ENCODE peak calls at places on chromosome 16, in ten cellular contexts. One of them, this sample, is unnamed.
A peak's percentile ranks its signal among the peaks of the same experiment; 100 is the strongest.

GRCh38 chr16:56974549-56975300 is 13.0 kb downstream of the CETP start:
- DNase-seq in Peyer's patch: no peak
- DNase-seq in K562: no peak
- DNase-seq in right lobe of liver: no peak
- DNase-seq in esophagus squamous epithelium: no peak
- DNase-seq in body of pancreas: no peak
- DNase-seq in spleen: peak; percentile 60
- DNase-seq in IMR-90: no peak
- DNase-seq in stomach: no peak
- DNase-seq in ovary: no peak
- DNase-seq in this sample: no peak

GRCh38 chr16:88058136-88058535 is 106.9 kb downstream of the BANP start:
- DNase-seq in ovary: no peak
- DNase-seq in IMR-90: no peak
- DNase-seq in stomach: no peak
- DNase-seq in esophagus squamous epithelium: no peak
- DNase-seq in spleen: peak; percentile 18
- DNase-seq in K562: no peak
- DNase-seq in body of pancreas: no peak
- DNase-seq in Peyer's patch: no peak
- DNase-seq in right lobe of liver: no peak
- DNase-seq in this sample: no peak

GRCh38 chr16:27315333-27316037 is 1.7 kb downstream of the IL4R start:
- DNase-seq in body of pancreas: peak; percentile 75
- DNase-seq in stomach: peak; percentile 56
- DNase-seq in K562: no peak
- DNase-seq in IMR-90: peak; percentile 65
- DNase-seq in ovary: no peak
- DNase-seq in spleen: peak; percentile 89
- DNase-seq in esophagus squamous epithelium: no peak
- DNase-seq in Peyer's patch: peak; percentile 59
- DNase-seq in right lobe of liver: peak; percentile 85
- DNase-seq in this sample: no peak

GRCh38 chr16:75111514-75112280 is 4.9 kb downstream of the LDHD start:
- DNase-seq in IMR-90: no peak
- DNase-seq in body of pancreas: no peak
- DNase-seq in spleen: peak; percentile 66
- DNase-seq in esophagus squamous epithelium: no peak
- DNase-seq in Peyer's patch: no peak
- DNase-seq in K562: no peak
- DNase-seq in right lobe of liver: peak; percentile 50
- DNase-seq in ovary: peak; percentile 51
- DNase-seq in stomach: no peak
- DNase-seq in this sample: no peak

GRCh38 chr16:50956637-50957036 is 194.4 kb downstream of the SALL1 start:
- DNase-seq in stomach: no peak
- DNase-seq in body of pancreas: no peak
- DNase-seq in esophagus squamous epithelium: no peak
- DNase-seq in ovary: no peak
- DNase-seq in IMR-90: no peak
- DNase-seq in right lobe of liver: no peak
- DNase-seq in spleen: no peak
- DNase-seq in Peyer's patch: no peak
- DNase-seq in K562: no peak
- DNase-seq in this sample: no peak

GRCh38 chr16:77805403-77805802 is 17.0 kb downstream of the VAT1L start:
- DNase-seq in stomach: no peak
- DNase-seq in right lobe of liver: peak; percentile 55
- DNase-seq in body of pancreas: peak; percentile 28
- DNase-seq in K562: no peak
- DNase-seq in esophagus squamous epithelium: no peak
- DNase-seq in Peyer's patch: no peak
- DNase-seq in ovary: no peak
- DNase-seq in spleen: no peak
- DNase-seq in IMR-90: no peak
- DNase-seq in this sample: no peak

GRCh38 chr16:65782537-65783290 is 583.8 kb upstream of the CDH5 start:
- DNase-seq in IMR-90: peak; percentile 55
- DNase-seq in Peyer's patch: no peak
- DNase-seq in stomach: no peak
- DNase-seq in spleen: no peak
- DNase-seq in K562: no peak
- DNase-seq in right lobe of liver: no peak
- DNase-seq in body of pancreas: peak; percentile 16
- DNase-seq in esophagus squamous epithelium: no peak
- DNase-seq in ovary: no peak
- DNase-seq in this sample: no peak

GRCh38 chr16:58614212-58614611 is 15.4 kb downstream of the CNOT1 start:
- DNase-seq in spleen: no peak
- DNase-seq in stomach: no peak
- DNase-seq in right lobe of liver: no peak
- DNase-seq in body of pancreas: no peak
- DNase-seq in Peyer's patch: no peak
- DNase-seq in esophagus squamous epithelium: no peak
- DNase-seq in IMR-90: peak; percentile 69
- DNase-seq in ovary: no peak
- DNase-seq in K562: no peak
- DNase-seq in this sample: no peak

GRCh38 chr16:29962344-29962994 is 590 bp downstream of the TMEM219 start:
- DNase-seq in stomach: peak; percentile 45
- DNase-seq in body of pancreas: peak; percentile 35
- DNase-seq in K562: peak; percentile 7
- DNase-seq in Peyer's patch: no peak
- DNase-seq in ovary: peak; percentile 27
- DNase-seq in IMR-90: peak; percentile 27
- DNase-seq in spleen: no peak
- DNase-seq in right lobe of liver: no peak
- DNase-seq in esophagus squamous epithelium: no peak
- DNase-seq in this sample: no peak

GRCh38 chr16:29959293-29959692 is 2.6 kb upstream of the TMEM219 start:
- DNase-seq in body of pancreas: no peak
- DNase-seq in esophagus squamous epithelium: no peak
- DNase-seq in ovary: no peak
- DNase-seq in right lobe of liver: no peak
- DNase-seq in Peyer's patch: no peak
- DNase-seq in spleen: no peak
- DNase-seq in K562: no peak
- DNase-seq in stomach: no peak
- DNase-seq in IMR-90: no peak
- DNase-seq in this sample: no peak

GRCh38 chr16:29963021-29963743 is 1.3 kb downstream of the TMEM219 start:
- DNase-seq in ovary: peak; percentile 36
- DNase-seq in Peyer's patch: no peak
- DNase-seq in stomach: no peak
- DNase-seq in body of pancreas: no peak
- DNase-seq in K562: no peak
- DNase-seq in spleen: no peak
- DNase-seq in esophagus squamous epithelium: no peak
- DNase-seq in right lobe of liver: no peak
- DNase-seq in IMR-90: no peak
- DNase-seq in this sample: no peak

GRCh38 chr16:29961127-29961478 is 776 bp upstream of the TMEM219 start:
- DNase-seq in Peyer's patch: no peak
- DNase-seq in right lobe of liver: no peak
- DNase-seq in K562: no peak
- DNase-seq in body of pancreas: no peak
- DNase-seq in stomach: no peak
- DNase-seq in spleen: no peak
- DNase-seq in ovary: no peak
- DNase-seq in esophagus squamous epithelium: no peak
- DNase-seq in IMR-90: no peak
- DNase-seq in this sample: no peak

DNA sequence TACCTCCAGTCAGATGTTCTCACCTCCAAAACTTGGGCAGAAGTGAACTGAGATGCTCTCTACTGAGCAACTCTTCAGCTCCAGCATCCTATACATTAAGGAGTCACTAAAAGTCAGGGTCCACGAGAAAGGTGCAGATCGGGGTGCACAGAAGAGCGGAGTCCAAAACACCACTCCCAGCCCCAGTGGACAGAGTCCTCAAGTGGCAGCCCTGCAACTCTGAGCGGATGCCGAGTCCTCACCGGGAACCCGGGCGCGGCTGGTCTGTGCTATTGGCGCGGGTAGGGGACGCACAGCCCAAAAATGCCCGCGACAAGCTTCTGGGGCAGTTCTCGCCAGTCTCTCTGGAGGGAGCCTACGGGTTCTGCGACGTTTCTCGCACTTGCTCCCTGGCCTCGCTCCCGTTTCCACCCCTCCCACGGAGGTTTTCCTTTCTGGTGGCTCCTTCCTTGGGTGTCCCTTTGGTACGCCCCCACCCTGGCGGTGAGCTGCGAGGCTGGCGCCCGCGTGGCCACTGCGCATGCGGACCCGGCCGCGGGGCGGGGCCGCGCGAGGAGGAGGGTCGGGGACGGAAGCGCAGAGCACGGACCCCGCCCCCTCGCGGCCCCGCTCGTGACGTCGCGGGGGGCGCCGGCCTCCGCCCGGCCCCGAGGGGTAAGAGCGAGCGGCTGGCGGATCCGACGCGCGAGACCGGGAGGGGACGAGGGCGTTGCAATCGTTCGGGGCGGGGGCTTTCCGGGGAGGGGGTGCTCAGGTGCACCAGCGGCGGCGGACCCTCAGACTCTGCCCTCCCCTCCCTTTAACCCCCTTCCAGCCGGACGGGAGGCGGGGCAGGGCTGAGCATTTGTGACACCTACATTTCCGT is at the start of gene TMEM219:
- DNase-seq in esophagus squamous epithelium: peak; percentile 22
- DNase-seq in right lobe of liver: peak; percentile 92
- DNase-seq in K562: peak; percentile 99
- DNase-seq in Peyer's patch: peak; percentile 95
- DNase-seq in spleen: peak; percentile 97
- DNase-seq in ovary: peak; percentile 91
- DNase-seq in stomach: peak; percentile 93
- DNase-seq in body of pancreas: peak; percentile 91
- DNase-seq in IMR-90: peak; percentile 83
- DNase-seq in this sample: peak; percentile 98
- TF ChIP-seq POLR2A in esophagus squamous epithelium: peak; percentile 51
- TF ChIP-seq POLR2A in right lobe of liver: no peak
- TF ChIP-seq POLR2A in K562: peak; percentile 78
- TF ChIP-seq POLR2A in Peyer's patch: peak; percentile 56
- TF ChIP-seq POLR2A in spleen: peak; percentile 30
- TF ChIP-seq POLR2A in ovary: peak; percentile 59
- TF ChIP-seq POLR2A in stomach: no peak
- TF ChIP-seq POLR2A in body of pancreas: peak; percentile 49
- TF ChIP-seq POLR2A in IMR-90: peak; percentile 48
- TF ChIP-seq POLR2A in this sample: peak; percentile 54

GRCh38 chr16:3020247-3020603 is at the start of gene TNFRSF12A:
- DNase-seq in IMR-90: peak; percentile 68
- DNase-seq in right lobe of liver: peak; percentile 87
- DNase-seq in K562: peak; percentile 87
- DNase-seq in body of pancreas: peak; percentile 86
- DNase-seq in Peyer's patch: peak; percentile 91
- DNase-seq in esophagus squamous epithelium: no peak
- DNase-seq in spleen: peak; percentile 94
- DNase-seq in stomach: peak; percentile 81
- DNase-seq in ovary: peak; percentile 74
- DNase-seq in this sample: peak; percentile 89
- TF ChIP-seq POLR2A in IMR-90: peak; percentile 98
- TF ChIP-seq POLR2A in right lobe of liver: peak; percentile 99
- TF ChIP-seq POLR2A in K562: peak; percentile 90
- TF ChIP-seq POLR2A in body of pancreas: peak; percentile 99
- TF ChIP-seq POLR2A in Peyer's patch: peak; percentile 86
- TF ChIP-seq POLR2A in esophagus squamous epithelium: peak; percentile 36
- TF ChIP-seq POLR2A in spleen: no peak
- TF ChIP-seq POLR2A in stomach: peak; percentile 66
- TF ChIP-seq POLR2A in ovary: peak; percentile 81
- TF ChIP-seq POLR2A in this sample: no peak

DNA sequence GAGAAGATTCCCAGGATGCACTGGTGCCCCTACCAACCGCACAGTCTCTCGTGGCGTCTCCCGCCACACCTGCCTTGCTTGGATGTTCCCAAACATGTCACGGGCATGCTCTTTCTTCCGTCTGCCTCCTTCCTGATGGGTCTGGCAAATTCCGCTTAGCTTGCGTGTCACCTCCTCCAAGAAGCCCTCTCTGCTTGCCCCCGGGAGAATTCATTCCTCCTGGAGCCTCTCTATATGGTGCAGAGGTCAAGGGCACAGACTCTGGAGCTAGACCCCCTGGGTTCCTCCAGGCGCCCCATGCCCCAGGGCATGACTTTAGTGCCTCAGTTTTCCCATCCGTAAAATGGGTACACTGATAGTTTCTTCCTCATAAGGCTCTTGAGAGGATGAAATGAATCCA is 21.1 kb downstream of the LITAF start:
- DNase-seq in K562: no peak
- DNase-seq in spleen: no peak
- DNase-seq in right lobe of liver: no peak
- DNase-seq in body of pancreas: no peak
- DNase-seq in ovary: no peak
- DNase-seq in Peyer's patch: no peak
- DNase-seq in IMR-90: no peak
- DNase-seq in stomach: no peak
- DNase-seq in esophagus squamous epithelium: no peak
- DNase-seq in this sample: no peak
- TF ChIP-seq POLR2A in K562: no peak
- TF ChIP-seq POLR2A in spleen: no peak
- TF ChIP-seq POLR2A in right lobe of liver: no peak
- TF ChIP-seq POLR2A in body of pancreas: no peak
- TF ChIP-seq POLR2A in ovary: no peak
- TF ChIP-seq POLR2A in Peyer's patch: no peak
- TF ChIP-seq POLR2A in IMR-90: no peak
- TF ChIP-seq POLR2A in stomach: no peak
- TF ChIP-seq POLR2A in esophagus squamous epithelium: no peak
- TF ChIP-seq POLR2A in this sample: no peak

GRCh38 chr16:79602615-79603014 is 2.1 kb upstream of the MAF start:
- DNase-seq in ovary: no peak
- DNase-seq in Peyer's patch: no peak
- DNase-seq in esophagus squamous epithelium: no peak
- DNase-seq in K562: no peak
- DNase-seq in body of pancreas: no peak
- DNase-seq in stomach: no peak
- DNase-seq in right lobe of liver: no peak
- DNase-seq in IMR-90: no peak
- DNase-seq in spleen: no peak
- DNase-seq in this sample: no peak

GRCh38 chr16:79599837-79600635 is 501 bp downstream of the MAF start:
- DNase-seq in ovary: peak; percentile 82
- DNase-seq in Peyer's patch: peak; percentile 75
- DNase-seq in spleen: peak; percentile 91
- DNase-seq in esophagus squamous epithelium: no peak
- DNase-seq in K562: peak; percentile 14
- DNase-seq in stomach: peak; percentile 72
- DNase-seq in body of pancreas: peak; percentile 63
- DNase-seq in IMR-90: no peak
- DNase-seq in right lobe of liver: peak; percentile 59
- DNase-seq in this sample: peak; percentile 37

GRCh38 chr16:79601978-79602609 is 1.6 kb upstream of the MAF start:
- DNase-seq in Peyer's patch: peak; percentile 83
- DNase-seq in K562: peak; percentile 64
- DNase-seq in ovary: peak; percentile 91
- DNase-seq in IMR-90: peak; percentile 38
- DNase-seq in body of pancreas: peak; percentile 85
- DNase-seq in stomach: peak; percentile 86
- DNase-seq in esophagus squamous epithelium: no peak
- DNase-seq in spleen: peak; percentile 83
- DNase-seq in right lobe of liver: peak; percentile 74
- DNase-seq in this sample: peak; percentile 39

GRCh38 chr16:79599256-79599836 is 1.2 kb downstream of the MAF start:
- DNase-seq in stomach: no peak
- DNase-seq in esophagus squamous epithelium: no peak
- DNase-seq in IMR-90: no peak
- DNase-seq in spleen: peak; percentile 87
- DNase-seq in K562: no peak
- DNase-seq in right lobe of liver: peak; percentile 47
- DNase-seq in ovary: peak; percentile 62
- DNase-seq in Peyer's patch: peak; percentile 66
- DNase-seq in body of pancreas: peak; percentile 22
- DNase-seq in this sample: peak; percentile 13

GRCh38 chr16:79600636-79601091 is at the start of gene MAF:
- DNase-seq in IMR-90: peak; percentile 24
- DNase-seq in ovary: peak; percentile 88
- DNase-seq in Peyer's patch: peak; percentile 92
- DNase-seq in spleen: peak; percentile 93
- DNase-seq in body of pancreas: peak; percentile 95
- DNase-seq in right lobe of liver: peak; percentile 95
- DNase-seq in esophagus squamous epithelium: peak; percentile 68
- DNase-seq in K562: peak; percentile 52
- DNase-seq in stomach: peak; percentile 95
- DNase-seq in this sample: peak; percentile 18
- TF ChIP-seq POLR2A in IMR-90: no peak
- TF ChIP-seq POLR2A in ovary: no peak
- TF ChIP-seq POLR2A in Peyer's patch: peak; percentile 93
- TF ChIP-seq POLR2A in spleen: peak; percentile 74
- TF ChIP-seq POLR2A in body of pancreas: no peak
- TF ChIP-seq POLR2A in right lobe of liver: peak; percentile 84
- TF ChIP-seq POLR2A in esophagus squamous epithelium: no peak
- TF ChIP-seq POLR2A in K562: no peak
- TF ChIP-seq POLR2A in stomach: no peak
- TF ChIP-seq POLR2A in this sample: no peak

This sample was measured in GM12891.